ENCODE peak calls at places on chromosomes 7 and 10, in seven cellular contexts. R, D, K, X, V, W and C are unnamed samples. For H3K4me1 and H3K36me3, the result is how much of the 10 kb centered on the place peaks cover.

GRCh38 chr10:55063817-55064216 is 262.8 kb upstream of the PCDH15 start:
- DNase-seq in R (no peak), D (no peak), K (no peak), X (no peak), V (no peak), W (peak), C (no peak)

GRCh38 chr7:81514546-81514945 is 255.3 kb downstream of the HGF start:
- DNase-seq in R (no peak), D (peak), K (no peak), X (no peak), V (no peak), W (no peak), C (no peak)

GRCh38 chr7:143408686-143409551 is at the start of gene EPHA1:
- DNase-seq in R (peak), D (no peak), K (no peak), X (no peak), V (no peak), W (no peak), C (no peak)

GRCh38 chr7:126682176-126682575 is 570.6 kb downstream of the GRM8 start:
- DNase-seq in R (no peak), D (no peak), K (no peak), X (no peak), V (no peak), W (no peak), C (no peak)

GRCh38 chr7:140591178-140591902 is 49.3 kb downstream of the DENND2A start:
- DNase-seq in R (no peak), D (peak), K (no peak), X (no peak), V (no peak), W (no peak), C (no peak)

GRCh38 chr10:25130911-25131310 is 43.9 kb upstream of the GPR158 start:
- DNase-seq in R (no peak), D (peak), K (no peak), X (no peak), V (no peak), W (no peak), C (no peak)

GRCh38 chr10:17217661-17218306 is 10.3 kb upstream of the VIM start:
- DNase-seq in R (no peak), D (peak), K (no peak), X (no peak), V (no peak), W (no peak), C (no peak)

GRCh38 chr7:100469227-100470044 is 5.4 kb upstream of the SPACDR start:
- DNase-seq in R (peak), D (peak), K (peak), X (peak), V (peak), W (peak), C (peak)

GRCh38 chr10:121722665-121723064 is 124.4 kb upstream of the FGFR2 start:
- DNase-seq in R (no peak), D (no peak), K (no peak), X (no peak), V (no peak), W (no peak), C (no peak)

GRCh38 chr7:69365588-69366241 is 232.6 kb upstream of the AUTS2 start:
- DNase-seq in R (peak), D (no peak), K (no peak), X (no peak), V (no peak), W (no peak), C (no peak)

GRCh38 chr10:13949844-13950542 is 363.2 kb downstream of the PRPF18 start:
- DNase-seq in R (no peak), D (peak), K (no peak), X (no peak), V (no peak), W (peak), C (no peak)

GRCh38 chr10:124683816-124684215 is 60.4 kb downstream of the FAM53B start:
- DNase-seq in R (no peak), D (no peak), K (no peak), X (no peak), V (no peak), W (no peak), C (no peak)

GRCh38 chr10:29465384-29465783 is 169.4 kb downstream of the SVIL start:
- DNase-seq in R (no peak), D (no peak), K (no peak), X (no peak), V (no peak), W (no peak), C (no peak)

GRCh38 chr10:83310688-83311087 is 828.6 kb upstream of the GHITM start:
- DNase-seq in R (no peak), D (no peak), K (no peak), X (no peak), V (no peak), W (no peak), C (no peak)

GRCh38 chr10:101075775-101076174 is 14.0 kb downstream of the KAZALD1 start:
- DNase-seq in R (no peak), D (no peak), K (no peak), X (no peak), V (no peak), W (no peak), C (no peak)

GRCh38 chr7:85135931-85136330 is 50.9 kb downstream of the SEMA3D start:
- DNase-seq in R (no peak), D (peak), K (no peak), X (no peak), V (no peak), W (peak), C (peak)

GRCh38 chr10:116124777-116125176 is 148.2 kb downstream of the GFRA1 start:
- DNase-seq in R (no peak), D (no peak), K (no peak), X (no peak), V (no peak), W (no peak), C (no peak)

GRCh38 chr10:87053121-87053520 is 33.0 kb downstream of the FAM25A start:
- DNase-seq in R (no peak), D (no peak), K (no peak), X (peak), V (peak), W (no peak), C (no peak)

GRCh38 chr10:98170249-98171117 is 36.0 kb downstream of the R3HCC1L start:
- DNase-seq in R (peak), D (peak), K (no peak), X (peak), V (no peak), W (peak), C (no peak)

GRCh38 chr10:93437946-93438795 is 44.0 kb downstream of the MYOF start:
- DNase-seq in R (peak), D (peak), K (no peak), X (no peak), V (no peak), W (peak), C (no peak)

GRCh38 chr10:20858292-20859124 is 38.6 kb downstream of the NEBL start:
- DNase-seq in R (peak), D (peak), K (no peak), X (no peak), V (no peak), W (peak), C (peak)

GRCh38 chr7:124033093-124033806 is 383 bp upstream of the TMEM229A start:
- DNase-seq in R (peak), D (no peak), K (no peak), X (no peak), V (peak), W (no peak), C (no peak)

GRCh38 chr10:688621-689426 is 644 bp downstream of the DIP2C start:
- DNase-seq in R (peak), D (peak), K (no peak), X (no peak), V (peak), W (peak), C (peak)

DNA sequence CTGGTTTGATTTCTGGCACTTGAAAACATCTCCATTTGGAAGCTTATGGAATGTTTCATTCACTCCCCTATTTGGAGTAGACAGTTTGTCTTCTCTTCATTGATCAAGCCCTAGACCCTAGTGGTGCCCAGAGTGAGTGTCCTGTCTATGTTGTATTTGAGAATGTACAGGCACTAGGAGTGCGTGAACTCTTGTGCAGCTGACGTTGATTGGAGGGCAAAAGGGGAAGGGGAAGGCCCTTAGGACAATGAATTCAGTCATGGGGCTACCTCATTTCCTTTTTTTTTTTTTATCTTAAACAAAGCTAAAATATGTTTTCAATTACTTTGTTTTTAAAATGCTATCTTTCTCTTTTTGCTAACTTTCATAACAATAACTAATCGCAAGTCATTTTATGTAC is 66.5 kb downstream of the ADD3 start:
- DNase-seq in R (no peak), D (no peak), K (peak), X (no peak), V (no peak), W (peak), C (no peak)
- H3K4me1 ChIP-seq in R (half or more), D (under half), K (under half), X (half or more), V (half or more), W (under half), C (under half)

GRCh38 chr7:22220947-22221346 is 136.0 kb downstream of the RAPGEF5 start:
- DNase-seq in R (no peak), D (no peak), K (no peak), X (no peak), V (no peak), W (peak), C (no peak)

GRCh38 chr7:22216832-22217475 is 140.0 kb downstream of the RAPGEF5 start:
- DNase-seq in R (no peak), D (no peak), K (no peak), X (no peak), V (no peak), W (peak), C (no peak)

GRCh38 chr7:22216309-22216708 is 140.6 kb downstream of the RAPGEF5 start:
- DNase-seq in R (no peak), D (no peak), K (no peak), X (no peak), V (no peak), W (peak), C (no peak)

GRCh38 chr7:22219739-22220493 is 137.0 kb downstream of the RAPGEF5 start:
- DNase-seq in R (no peak), D (no peak), K (no peak), X (no peak), V (no peak), W (peak), C (no peak)

GRCh38 chr7:22219036-22219435 is 137.9 kb downstream of the RAPGEF5 start:
- DNase-seq in R (no peak), D (no peak), K (no peak), X (no peak), V (no peak), W (peak), C (no peak)
- H3K27ac ChIP-seq in R (no peak), D (no peak), K (peak), X (peak), V (peak), W (peak), C (no peak)

GRCh38 chr7:107971613-107972012 is 31.3 kb downstream of the LAMB1 start:
- DNase-seq in R (no peak), D (peak), K (no peak), X (peak), V (peak), W (peak), C (no peak)
- H3K36me3 ChIP-seq in R (under half), D (half or more), K (under half), X (under half), V (under half), W (half or more), C (half or more)

GRCh38 chr10:32982911-32983310 is 24.9 kb upstream of the ITGB1 start:
- DNase-seq in R (no peak), D (peak), K (no peak), X (no peak), V (no peak), W (no peak), C (no peak)
- H3K4me1 ChIP-seq in R (under half), D (under half), K (under half), X (under half), V (under half), W (half or more), C (half or more)

GRCh38 chr7:117143580-117143979 is 179.3 kb downstream of the WNT2 start:
- DNase-seq in R (no peak), D (peak), K (no peak), X (no peak), V (no peak), W (peak), C (no peak)
- H3K27ac ChIP-seq in R (no peak), D (no peak), K (no peak), X (no peak), V (no peak), W (peak), C (no peak)